ENCODE peak calls at places on chromosomes 7 and 10, in six cellular contexts. O, N, T, S, E and B are unnamed samples.

GRCh38 chr7:85103352-85103751 is 83.5 kb downstream of the SEMA3D start:
- DNase-seq in N (peak), O (peak), T (no peak), E (peak), S (peak), B (no peak)

GRCh38 chr7:106012935-106013439 is 49.9 kb downstream of the CDHR3 start:
- DNase-seq in S (no peak), N (no peak), E (no peak), T (peak), O (no peak), B (no peak)

GRCh38 chr7:90618880-90619279 is 22.8 kb downstream of the CDK14 start:
- DNase-seq in T (no peak), O (no peak), E (no peak), N (no peak), S (no peak), B (no peak)

GRCh38 chr7:102421706-102422105 is 11.7 kb upstream of the ORAI2 start:
- DNase-seq in O (no peak), N (no peak), T (no peak), S (no peak), E (no peak), B (no peak)

GRCh38 chr10:63977329-63977923 is 456.2 kb downstream of the REEP3 start:
- DNase-seq in T (peak), S (peak), O (no peak), N (peak), E (peak), B (no peak)

GRCh38 chr7:36651404-36651803 is 72.9 kb downstream of the AOAH start:
- DNase-seq in T (no peak), O (no peak), N (peak), E (peak), S (no peak), B (no peak)

GRCh38 chr7:50450691-50451051 is 521 bp upstream of the FIGNL1 start:
- DNase-seq in T (no peak), E (no peak), O (no peak), S (no peak), N (no peak), B (no peak)

GRCh38 chr10:494149-494542 is 195.3 kb downstream of the DIP2C start:
- DNase-seq in E (no peak), S (no peak), N (no peak), O (no peak), T (no peak), B (no peak)

GRCh38 chr10:132614431-132615341 is 77.1 kb downstream of the INPP5A start:
- DNase-seq in T (no peak), N (no peak), S (no peak), O (no peak), E (no peak), B (no peak)

GRCh38 chr10:80154626-80154977 is 22.1 kb downstream of the PLAC9 start:
- DNase-seq in E (no peak), O (no peak), T (no peak), S (no peak), N (no peak), B (no peak)

GRCh38 chr10:102815790-102816549 is 21.2 kb downstream of the CYP17A1 start:
- DNase-seq in S (no peak), T (no peak), N (no peak), O (peak), E (peak), B (no peak)

GRCh38 chr7:2527505-2528464 is 8.2 kb downstream of the LFNG start:
- DNase-seq in O (no peak), E (peak), N (peak), S (no peak), T (no peak), B (no peak)

GRCh38 chr7:105315357-105315756 is 73.4 kb downstream of the SRPK2 start:
- DNase-seq in N (no peak), T (no peak), S (no peak), E (no peak), O (no peak), B (no peak)

GRCh38 chr10:57336339-57336738 is 931.4 kb downstream of the IPMK start:
- DNase-seq in O (no peak), N (no peak), E (no peak), T (no peak), S (no peak), B (no peak)

GRCh38 chr10:23777153-23777552 is 338.3 kb downstream of the OTUD1 start:
- DNase-seq in O (no peak), S (no peak), T (no peak), N (no peak), E (no peak), B (no peak)

GRCh38 chr7:131190146-131190545 is 137.5 kb upstream of the MKLN1 start:
- DNase-seq in E (no peak), O (no peak), N (no peak), S (no peak), T (no peak), B (no peak)

GRCh38 chr10:50417486-50417905 is 166.2 kb upstream of the ASAH2 start:
- DNase-seq in N (no peak), O (peak), T (peak), S (no peak), E (peak), B (no peak)

GRCh38 chr7:84912018-84912417 is 274.8 kb downstream of the SEMA3D start:
- DNase-seq in T (no peak), O (no peak), E (no peak), S (no peak), N (no peak), B (no peak)

GRCh38 chr7:92279429-92280031 is 33.8 kb downstream of the ANKIB1 start:
- DNase-seq in T (no peak), E (no peak), O (no peak), S (no peak), N (no peak), B (no peak)

GRCh38 chr7:1819258-1819841 is 149.3 kb downstream of the ELFN1 start:
- DNase-seq in T (no peak), O (no peak), E (no peak), S (no peak), N (no peak), B (peak)

GRCh38 chr10:69685426-69685801 is 55.4 kb downstream of the FAM241B start:
- DNase-seq in N (no peak), O (no peak), T (no peak), S (no peak), E (peak), B (no peak)

GRCh38 chr10:104033401-104033930 is 52.2 kb downstream of the COL17A1 start:
- DNase-seq in S (no peak), N (no peak), O (no peak), T (no peak), E (no peak), B (no peak)

GRCh38 chr7:85823379-85823778 is 636.5 kb upstream of the SEMA3D start:
- DNase-seq in S (no peak), O (no peak), T (no peak), E (no peak), N (no peak), B (no peak)

GRCh38 chr7:147513451-147513850 is 1077.1 kb upstream of the C7orf33 start:
- DNase-seq in O (no peak), E (no peak), N (no peak), S (no peak), T (no peak), B (no peak)

GRCh38 chr10:3764626-3765375 is 20.2 kb downstream of the KLF6 start:
- DNase-seq in T (no peak), O (no peak), E (peak), S (no peak), N (no peak), B (no peak)

DNA sequence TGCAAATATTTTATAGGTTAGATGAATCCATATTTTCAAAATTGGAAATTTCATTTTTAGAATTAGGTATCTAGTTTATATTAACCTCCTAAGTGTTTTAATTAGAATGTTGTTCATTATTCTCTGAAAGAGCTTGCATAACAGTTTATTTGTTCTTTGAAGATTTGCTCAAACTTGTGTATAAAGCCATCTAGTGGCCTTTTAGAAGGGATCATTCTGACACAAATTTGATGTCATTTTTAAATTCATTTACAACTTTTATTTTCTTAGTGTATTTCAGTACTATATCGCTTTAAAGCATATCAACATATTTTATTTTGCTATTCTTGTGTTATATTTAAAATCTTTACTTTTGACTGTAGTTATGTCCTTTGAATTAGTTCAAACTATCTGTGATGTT is 527.0 kb upstream of the NRG3 start:
- DNase-seq in S (no peak), O (no peak), T (no peak), N (no peak), E (no peak), B (no peak)
- TF ChIP-seq CTCF in S (no peak), O (no peak), T (no peak), N (no peak), E (no peak), B (no peak)

DNA sequence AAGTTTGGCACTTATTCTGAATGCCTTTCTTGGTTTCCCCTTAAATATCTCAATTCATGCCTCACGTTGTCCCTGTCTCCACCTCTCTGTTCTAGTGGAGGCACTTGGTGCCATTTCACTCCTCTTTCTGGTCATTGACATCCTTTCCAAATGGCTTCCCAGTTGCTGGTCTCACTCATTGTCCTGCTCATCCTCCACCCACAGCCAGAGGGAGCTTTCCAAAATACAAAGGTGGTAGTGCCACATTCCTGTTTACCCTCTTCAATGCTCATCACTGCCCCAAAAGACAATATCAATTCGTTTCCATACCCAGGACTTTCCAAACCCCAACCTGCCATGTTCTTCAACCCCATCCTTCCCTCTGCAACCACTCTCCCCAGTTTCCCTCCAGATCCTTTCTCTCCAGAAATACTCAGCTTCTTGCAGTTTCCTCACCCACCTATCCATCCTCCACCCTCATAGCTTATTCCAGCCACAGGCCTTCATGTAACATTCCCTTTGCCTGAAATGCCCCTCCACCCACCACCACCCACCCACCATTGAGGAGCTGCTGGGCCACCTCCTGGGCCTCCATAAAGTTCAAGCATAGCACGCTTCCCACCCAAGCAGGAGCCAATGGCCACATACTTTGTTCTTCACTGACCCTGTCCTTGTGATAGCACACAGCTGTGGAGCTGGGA is 63.1 kb upstream of the ADRB1 start:
- DNase-seq in E (no peak), O (no peak), T (no peak), S (no peak), N (no peak), B (no peak)
- TF ChIP-seq CTCF in E (peak), O (no peak), T (peak), S (no peak), N (no peak), B (peak)

GRCh38 chr10:12825255-12825654 is 176.3 kb downstream of the CCDC3 start:
- DNase-seq in S (no peak), E (no peak), T (no peak), O (no peak), N (no peak), B (no peak)
- TF ChIP-seq CTCF in S (no peak), E (no peak), T (no peak), O (no peak), N (no peak), B (no peak)

GRCh38 chr7:8277394-8277982 is 15.5 kb upstream of the ICA1 start:
- DNase-seq in N (no peak), S (no peak), O (no peak), E (peak), T (peak), B (no peak)
- TF ChIP-seq CTCF in N (peak), S (peak), O (no peak), E (peak), T (no peak), B (peak)